ENCODE peak calls at places on chromosomes 12 and 14, in four cellular contexts. One of them, this sample, is unnamed.
A peak's percentile ranks its signal among the peaks of the same experiment; 100 is the strongest.

GRCh38 chr12:1608783-1609119 is 14.4 kb upstream of the FBXL14 start:
- DNase-seq in endothelial cell of umbilical vein: no peak
- DNase-seq in breast epithelium: no peak
- DNase-seq in upper lobe of left lung: no peak
- DNase-seq in this sample: no peak

GRCh38 chr12:54412786-54413185 is 6.3 kb downstream of the ITGA5 start:
- DNase-seq in endothelial cell of umbilical vein: peak; percentile 39
- DNase-seq in breast epithelium: no peak
- DNase-seq in upper lobe of left lung: no peak
- DNase-seq in this sample: no peak

GRCh38 chr14:68849416-68849815 is 56.5 kb upstream of the ZFP36L1 start:
- DNase-seq in endothelial cell of umbilical vein: no peak
- DNase-seq in breast epithelium: no peak
- DNase-seq in upper lobe of left lung: no peak
- DNase-seq in this sample: no peak

GRCh38 chr12:4807116-4807783 is 87.0 kb downstream of the GALNT8 start:
- DNase-seq in endothelial cell of umbilical vein: no peak
- DNase-seq in breast epithelium: no peak
- DNase-seq in upper lobe of left lung: no peak
- DNase-seq in this sample: no peak

GRCh38 chr12:50686406-50686805 is 77.5 kb upstream of the ATF1 start:
- DNase-seq in endothelial cell of umbilical vein: no peak
- DNase-seq in breast epithelium: no peak
- DNase-seq in upper lobe of left lung: no peak
- DNase-seq in this sample: no peak

GRCh38 chr14:37436519-37436918 is 158.5 kb downstream of the FOXA1 start:
- DNase-seq in endothelial cell of umbilical vein: no peak
- DNase-seq in breast epithelium: peak; percentile 53
- DNase-seq in upper lobe of left lung: no peak
- DNase-seq in this sample: no peak

GRCh38 chr14:52871606-52872005 is 79.2 kb downstream of the FERMT2 start:
- DNase-seq in endothelial cell of umbilical vein: no peak
- DNase-seq in breast epithelium: no peak
- DNase-seq in upper lobe of left lung: no peak
- DNase-seq in this sample: no peak

GRCh38 chr12:46260153-46260912 is 8.5 kb downstream of the SLC38A1 start:
- DNase-seq in endothelial cell of umbilical vein: peak; percentile 9
- DNase-seq in breast epithelium: no peak
- DNase-seq in upper lobe of left lung: no peak
- DNase-seq in this sample: no peak

GRCh38 chr12:95548539-95549391 is 2.5 kb downstream of the USP44 start:
- DNase-seq in endothelial cell of umbilical vein: peak; percentile 49
- DNase-seq in breast epithelium: no peak
- DNase-seq in upper lobe of left lung: peak; percentile 95
- DNase-seq in this sample: no peak

GRCh38 chr14:95482967-95483842 is 33.2 kb downstream of the SYNE3 start:
- DNase-seq in endothelial cell of umbilical vein: peak; percentile 98
- DNase-seq in breast epithelium: no peak
- DNase-seq in upper lobe of left lung: peak; percentile 76
- DNase-seq in this sample: no peak

GRCh38 chr12:47048541-47048940 is 30.9 kb upstream of the PCED1B start:
- DNase-seq in endothelial cell of umbilical vein: no peak
- DNase-seq in breast epithelium: no peak
- DNase-seq in upper lobe of left lung: no peak
- DNase-seq in this sample: no peak

GRCh38 chr12:480831-481230 is 21.1 kb downstream of the B4GALNT3 start:
- DNase-seq in endothelial cell of umbilical vein: peak; percentile 21
- DNase-seq in breast epithelium: no peak
- DNase-seq in upper lobe of left lung: no peak
- DNase-seq in this sample: no peak

GRCh38 chr12:47277972-47278448 is 198.3 kb upstream of the AMIGO2 start:
- DNase-seq in endothelial cell of umbilical vein: peak; percentile 35
- DNase-seq in breast epithelium: no peak
- DNase-seq in upper lobe of left lung: no peak
- DNase-seq in this sample: no peak

GRCh38 chr12:5901416-5901815 is 43.6 kb downstream of the ANO2 start:
- DNase-seq in endothelial cell of umbilical vein: no peak
- DNase-seq in breast epithelium: no peak
- DNase-seq in upper lobe of left lung: no peak
- DNase-seq in this sample: no peak

GRCh38 chr12:40439771-40440492 is 215.1 kb downstream of the LRRK2 start:
- DNase-seq in endothelial cell of umbilical vein: no peak
- DNase-seq in breast epithelium: no peak
- DNase-seq in upper lobe of left lung: no peak
- DNase-seq in this sample: no peak

GRCh38 chr12:46921754-46922113 is 95.9 kb upstream of the SLC38A4 start:
- DNase-seq in endothelial cell of umbilical vein: no peak
- DNase-seq in breast epithelium: no peak
- DNase-seq in upper lobe of left lung: no peak
- DNase-seq in this sample: no peak

GRCh38 chr12:108620236-108620879 is 13.3 kb downstream of the SELPLG start:
- DNase-seq in endothelial cell of umbilical vein: no peak
- DNase-seq in breast epithelium: no peak
- DNase-seq in upper lobe of left lung: no peak
- DNase-seq in this sample: no peak

GRCh38 chr12:101637936-101638335 is 43.2 kb downstream of the MYBPC1 start:
- DNase-seq in endothelial cell of umbilical vein: peak; percentile 2
- DNase-seq in breast epithelium: no peak
- DNase-seq in upper lobe of left lung: no peak
- DNase-seq in this sample: no peak

GRCh38 chr12:54018608-54018984 is 9.6 kb upstream of the HOXC6 start:
- DNase-seq in endothelial cell of umbilical vein: no peak
- DNase-seq in breast epithelium: no peak
- DNase-seq in upper lobe of left lung: no peak
- DNase-seq in this sample: peak; percentile 49

GRCh38 chr12:13205809-13206559 is 9.5 kb downstream of the EMP1 start:
- DNase-seq in endothelial cell of umbilical vein: peak; percentile 92
- DNase-seq in breast epithelium: no peak
- DNase-seq in upper lobe of left lung: no peak
- DNase-seq in this sample: no peak

GRCh38 chr12:24447678-24448077 is 498.2 kb upstream of the SOX5 start:
- DNase-seq in endothelial cell of umbilical vein: no peak
- DNase-seq in breast epithelium: no peak
- DNase-seq in upper lobe of left lung: no peak
- DNase-seq in this sample: no peak
- TF ChIP-seq POLR2AphosphoS5 in endothelial cell of umbilical vein: no peak
- TF ChIP-seq POLR2AphosphoS5 in breast epithelium: no peak
- TF ChIP-seq POLR2AphosphoS5 in upper lobe of left lung: no peak
- TF ChIP-seq POLR2AphosphoS5 in this sample: no peak

GRCh38 chr12:122097641-122098364 is 19.2 kb downstream of the MLXIP start:
- DNase-seq in endothelial cell of umbilical vein: peak; percentile 67
- DNase-seq in breast epithelium: peak; percentile 65
- DNase-seq in upper lobe of left lung: peak; percentile 73
- DNase-seq in this sample: no peak
- TF ChIP-seq POLR2AphosphoS5 in endothelial cell of umbilical vein: peak; percentile 7
- TF ChIP-seq POLR2AphosphoS5 in breast epithelium: no peak
- TF ChIP-seq POLR2AphosphoS5 in upper lobe of left lung: peak; percentile 40
- TF ChIP-seq POLR2AphosphoS5 in this sample: no peak

GRCh38 chr12:43812042-43812441 is 5.9 kb upstream of the TWF1 start:
- DNase-seq in endothelial cell of umbilical vein: no peak
- DNase-seq in breast epithelium: no peak
- DNase-seq in upper lobe of left lung: no peak
- DNase-seq in this sample: no peak

GRCh38 chr12:43815416-43815815 is 9.3 kb upstream of the TWF1 start:
- DNase-seq in endothelial cell of umbilical vein: no peak
- DNase-seq in breast epithelium: no peak
- DNase-seq in upper lobe of left lung: no peak
- DNase-seq in this sample: no peak

GRCh38 chr12:43812926-43813325 is 6.8 kb upstream of the TWF1 start:
- DNase-seq in endothelial cell of umbilical vein: no peak
- DNase-seq in breast epithelium: no peak
- DNase-seq in upper lobe of left lung: no peak
- DNase-seq in this sample: no peak

DNA sequence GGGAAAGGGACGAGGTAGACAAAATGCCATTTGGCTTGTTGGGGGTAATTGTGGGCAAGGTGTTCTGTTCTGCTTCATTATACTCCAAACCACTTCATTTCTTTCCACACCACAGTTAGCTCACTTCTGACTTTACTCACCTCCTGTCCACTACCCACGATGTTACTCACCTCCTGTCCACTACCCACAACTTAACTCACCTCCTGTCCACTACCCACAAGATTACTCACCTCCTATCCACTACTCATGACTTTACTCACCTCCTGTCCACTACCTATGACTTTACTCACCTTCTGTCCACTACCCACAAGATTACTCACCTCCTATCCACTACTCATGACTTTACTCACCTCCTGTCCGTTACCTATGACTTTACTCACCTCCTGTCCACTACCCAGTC is 10.1 kb upstream of the TWF1 start:
- DNase-seq in endothelial cell of umbilical vein: no peak
- DNase-seq in breast epithelium: no peak
- DNase-seq in upper lobe of left lung: no peak
- DNase-seq in this sample: no peak
- TF ChIP-seq POLR2AphosphoS5 in endothelial cell of umbilical vein: no peak
- TF ChIP-seq POLR2AphosphoS5 in breast epithelium: no peak
- TF ChIP-seq POLR2AphosphoS5 in upper lobe of left lung: no peak
- TF ChIP-seq POLR2AphosphoS5 in this sample: no peak

GRCh38 chr14:24971255-24971654 is 78.7 kb downstream of the STXBP6 start:
- DNase-seq in endothelial cell of umbilical vein: no peak
- DNase-seq in breast epithelium: no peak
- DNase-seq in upper lobe of left lung: no peak
- DNase-seq in this sample: no peak
- TF ChIP-seq POLR2AphosphoS5 in endothelial cell of umbilical vein: no peak
- TF ChIP-seq POLR2AphosphoS5 in breast epithelium: no peak
- TF ChIP-seq POLR2AphosphoS5 in upper lobe of left lung: no peak
- TF ChIP-seq POLR2AphosphoS5 in this sample: no peak